ENCODE peak calls at places on chromosomes 13 and 19, in six cellular contexts. C, I, W, Q, Y and A are unnamed samples.

GRCh38 chr19:8146877-8147575 is 2.4 kb downstream of the FBN3 start:
- DNase-seq in C (no peak), I (no peak), W (no peak), Q (no peak), Y (no peak), A (no peak)

GRCh38 chr19:54248016-54248601 is 5.5 kb upstream of the LILRA6 start:
- DNase-seq in C (no peak), I (no peak), W (no peak), Q (no peak), Y (peak), A (no peak)

GRCh38 chr13:40235160-40235796 is 431.2 kb downstream of the FOXO1 start:
- DNase-seq in C (no peak), I (no peak), W (no peak), Q (no peak), Y (no peak), A (no peak)

GRCh38 chr13:41496420-41497234 is 39.3 kb downstream of the RGCC start:
- DNase-seq in C (no peak), I (no peak), W (peak), Q (no peak), Y (no peak), A (no peak)

GRCh38 chr13:45121421-45121820 is 1.1 kb downstream of the GTF2F2 start:
- DNase-seq in C (peak), I (no peak), W (no peak), Q (no peak), Y (no peak), A (no peak)

GRCh38 chr19:43432866-43433673 is 18.4 kb downstream of the TEX101 start:
- DNase-seq in C (peak), I (peak), W (no peak), Q (no peak), Y (peak), A (no peak)

GRCh38 chr13:41506312-41506711 is 49.0 kb downstream of the RGCC start:
- DNase-seq in C (no peak), I (no peak), W (no peak), Q (no peak), Y (no peak), A (no peak)

GRCh38 chr19:38046254-38047047 is 139.4 kb downstream of the SIPA1L3 start:
- DNase-seq in C (no peak), I (no peak), W (no peak), Q (no peak), Y (no peak), A (no peak)

GRCh38 chr13:71624641-71625040 is 242.4 kb downstream of the DACH1 start:
- DNase-seq in C (no peak), I (no peak), W (no peak), Q (no peak), Y (no peak), A (no peak)

GRCh38 chr19:40691421-40692211 is 1.2 kb upstream of the NUMBL start:
- DNase-seq in C (no peak), I (no peak), W (no peak), Q (no peak), Y (peak), A (no peak)

GRCh38 chr19:1748115-1748702 is 5.1 kb upstream of the ONECUT3 start:
- DNase-seq in C (peak), I (no peak), W (no peak), Q (no peak), Y (no peak), A (no peak)

GRCh38 chr13:71964491-71965108 is 97.6 kb upstream of the DACH1 start:
- DNase-seq in C (no peak), I (no peak), W (no peak), Q (no peak), Y (peak), A (no peak)

GRCh38 chr19:37930416-37930815 is 23.4 kb downstream of the SIPA1L3 start:
- DNase-seq in C (no peak), I (no peak), W (no peak), Q (no peak), Y (no peak), A (no peak)

DNA sequence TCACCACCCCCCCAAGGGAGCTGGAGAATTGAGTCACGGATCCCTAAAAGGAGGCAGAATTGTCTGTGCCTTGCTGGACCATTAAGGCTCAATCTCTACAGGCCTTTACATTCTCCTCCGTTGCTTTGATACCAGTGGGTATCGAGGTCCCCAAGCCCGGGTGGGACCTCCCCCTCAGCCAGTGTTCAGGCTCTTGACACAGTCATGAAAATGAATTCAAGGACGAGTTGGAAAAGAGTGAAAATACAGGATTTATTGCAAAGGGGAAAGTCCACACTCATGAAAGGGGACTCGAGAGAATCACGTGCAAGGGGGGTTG is 5.6 kb downstream of the PPP1R15A start:
- DNase-seq in C (no peak), I (no peak), W (no peak), Q (no peak), Y (no peak), A (no peak)
- H3K27ac ChIP-seq in C (peak), I (no peak), W (no peak), Q (peak), Y (no peak), A (no peak)

DNA sequence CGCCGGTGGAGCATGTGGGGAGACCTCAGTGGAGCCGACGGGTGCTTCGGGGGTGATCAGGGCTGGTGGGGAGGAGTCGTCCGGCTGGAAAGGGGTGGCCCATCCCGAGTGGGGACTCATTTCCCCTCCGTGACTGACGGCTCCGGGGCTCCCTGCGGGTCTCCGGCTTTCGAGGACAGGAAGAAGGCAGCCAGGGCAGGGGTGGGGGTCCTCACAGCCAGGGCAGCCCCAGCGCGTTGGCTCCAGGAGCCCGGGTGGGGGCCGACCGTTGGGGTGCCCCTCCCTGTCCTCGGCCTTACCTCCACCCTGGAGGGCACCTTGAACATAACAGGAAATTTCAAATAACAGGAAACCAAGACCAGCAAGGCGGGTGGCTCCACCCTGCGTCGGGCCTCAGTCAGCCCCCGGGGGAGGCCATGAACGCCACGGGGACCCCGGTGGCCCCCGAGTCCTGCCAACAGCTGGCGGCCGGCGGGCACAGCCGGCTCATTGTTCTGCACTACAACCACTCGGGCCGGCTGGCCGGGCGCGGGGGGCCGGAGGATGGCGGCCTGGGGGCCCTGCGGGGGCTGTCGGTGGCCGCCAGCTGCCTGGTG is at the start of gene S1PR4:
- DNase-seq in C (peak), I (peak), W (peak), Q (no peak), Y (no peak), A (no peak)
- H3K27ac ChIP-seq in C (no peak), I (peak), W (no peak), Q (peak), Y (no peak), A (no peak)

GRCh38 chr13:110841846-110842245 is 73.0 kb downstream of the ANKRD10 start:
- DNase-seq in C (no peak), I (no peak), W (no peak), Q (no peak), Y (peak), A (no peak)

GRCh38 chr13:110850006-110850405 is 64.9 kb downstream of the ANKRD10 start:
- DNase-seq in C (no peak), I (no peak), W (no peak), Q (no peak), Y (no peak), A (no peak)

GRCh38 chr13:110841406-110841805 is 73.5 kb downstream of the ANKRD10 start:
- DNase-seq in C (no peak), I (no peak), W (no peak), Q (no peak), Y (peak), A (no peak)

GRCh38 chr13:110850840-110851239 is 64.0 kb downstream of the ANKRD10 start:
- DNase-seq in C (no peak), I (no peak), W (no peak), Q (peak), Y (peak), A (no peak)

DNA sequence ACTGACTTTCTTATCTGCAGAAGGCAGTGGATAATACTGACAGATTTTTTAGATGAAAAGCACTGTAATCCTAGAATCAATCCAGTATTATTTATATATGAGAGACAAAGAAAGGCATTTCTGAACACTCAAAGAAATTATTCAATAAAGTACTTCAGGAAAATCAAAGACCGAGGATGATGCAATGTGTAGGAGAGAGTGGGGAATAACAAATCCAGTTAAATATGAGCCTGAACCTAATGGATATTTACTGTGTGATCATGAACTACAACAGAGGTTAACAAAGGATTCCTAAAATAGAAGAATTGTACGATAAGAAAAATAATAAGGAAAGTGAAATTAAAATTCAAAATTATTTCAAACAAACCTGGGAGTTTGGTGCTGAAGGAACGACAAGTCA is 69.3 kb downstream of the ANKRD10 start:
- DNase-seq in C (no peak), I (no peak), W (no peak), Q (no peak), Y (no peak), A (no peak)
- H3K27ac ChIP-seq in C (no peak), I (no peak), W (no peak), Q (no peak), Y (no peak), A (no peak)

GRCh38 chr13:97586941-97587340 is 153.0 kb downstream of the RAP2A start:
- DNase-seq in C (no peak), I (no peak), W (no peak), Q (no peak), Y (no peak), A (no peak)

GRCh38 chr13:97582170-97582569 is 148.2 kb downstream of the RAP2A start:
- DNase-seq in C (no peak), I (no peak), W (no peak), Q (no peak), Y (no peak), A (no peak)

GRCh38 chr13:97588993-97589392 is 155.0 kb downstream of the RAP2A start:
- DNase-seq in C (no peak), I (no peak), W (no peak), Q (no peak), Y (peak), A (no peak)

GRCh38 chr13:97583884-97584497 is 150.0 kb downstream of the RAP2A start:
- DNase-seq in C (peak), I (no peak), W (no peak), Q (no peak), Y (no peak), A (no peak)
- H3K27ac ChIP-seq in C (peak), I (no peak), W (no peak), Q (no peak), Y (no peak), A (no peak)

DNA sequence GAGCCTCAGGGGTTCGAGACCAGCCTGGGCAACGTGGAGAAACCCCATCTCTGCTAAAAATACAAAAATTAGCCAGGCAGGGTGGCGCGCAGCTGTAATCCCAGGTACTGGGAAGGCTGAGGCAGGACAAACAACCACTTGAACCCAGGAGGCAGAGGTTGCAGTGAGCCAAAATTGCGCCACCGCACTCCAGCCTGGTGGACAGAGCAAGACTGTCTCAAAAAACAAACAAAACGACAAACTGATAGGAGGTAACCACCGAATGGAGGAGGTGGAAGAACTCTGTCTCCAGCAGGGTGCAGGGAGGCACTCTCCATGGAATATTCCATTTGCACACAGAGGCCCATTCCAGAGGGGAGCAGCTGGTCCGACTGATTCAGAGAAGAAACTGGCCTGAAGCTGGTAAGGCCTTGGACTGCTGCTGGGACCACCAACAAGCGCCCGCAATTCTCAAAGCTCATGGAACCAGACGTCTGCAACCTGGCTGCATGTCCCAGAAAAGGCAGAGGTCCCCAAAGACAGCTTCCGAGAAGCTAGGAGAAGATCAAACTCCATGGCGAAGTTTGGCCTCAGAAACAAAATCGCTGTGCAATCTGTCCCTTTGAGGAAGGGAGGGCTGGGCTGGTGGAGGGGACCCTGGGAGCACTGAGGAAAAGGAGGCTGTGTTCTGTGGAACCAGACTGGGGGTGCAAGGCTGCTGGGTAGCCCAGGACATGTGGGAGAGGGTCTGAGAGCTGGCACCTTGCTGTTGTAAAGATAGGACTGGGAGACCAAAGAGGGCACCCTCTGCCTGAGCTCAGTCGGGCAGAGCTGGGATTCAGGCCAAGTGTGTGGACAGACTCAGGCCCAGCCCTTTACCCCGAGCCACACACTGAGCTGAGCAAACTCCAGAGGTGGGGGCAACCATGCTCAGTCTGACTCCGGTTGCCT is 35.2 kb downstream of the SLC25A42 start:
- DNase-seq in C (peak), I (no peak), W (no peak), Q (no peak), Y (no peak), A (no peak)
- H3K27ac ChIP-seq in C (peak), I (no peak), W (no peak), Q (no peak), Y (no peak), A (no peak)